ENCODE peak calls at places on chromosomes 12 and 14, in six cellular contexts. N is A549, S is sigmoid colon, C is transverse colon, T is K562, J is tibial nerve. H is an unnamed sample. For H3K4me1, the result is how much of the 10 kb centered on the place peaks cover.

GRCh38 chr14:64942531-64943111 is at the start of gene GPX2:
- DNase-seq in N (peak), T (no peak), J (no peak), C (peak), S (no peak), H (peak)

GRCh38 chr14:20262642-20263128 is 23.6 kb downstream of the OR11H4 start:
- DNase-seq in J (no peak), N (no peak), S (no peak), T (peak), C (no peak), H (no peak)

GRCh38 chr12:11727133-11727664 is 77.7 kb downstream of the ETV6 start:
- DNase-seq in N (no peak), S (no peak), T (no peak), C (no peak), J (no peak), H (no peak)

GRCh38 chr12:50132505-50133135 is 20.6 kb downstream of the COX14 start:
- DNase-seq in J (no peak), N (no peak), S (no peak), C (no peak), T (no peak), H (no peak)

GRCh38 chr14:100214768-100215079 is 24.2 kb upstream of the YY1 start:
- DNase-seq in T (no peak), S (no peak), C (no peak), N (no peak), J (no peak), H (no peak)

GRCh38 chr12:106131671-106132070 is 7.1 kb downstream of the NUAK1 start:
- DNase-seq in T (no peak), N (no peak), J (no peak), S (peak), C (no peak), H (no peak)

GRCh38 chr12:127450822-127451221 is 816.1 kb upstream of the TMEM132C start:
- DNase-seq in N (no peak), S (no peak), C (no peak), J (no peak), T (no peak), H (no peak)

GRCh38 chr14:104971447-104972240 is 6.5 kb downstream of the AHNAK2 start:
- DNase-seq in S (no peak), J (no peak), T (no peak), C (no peak), N (no peak), H (no peak)

GRCh38 chr12:38653650-38654049 is 251.7 kb downstream of the CPNE8 start:
- DNase-seq in T (no peak), C (no peak), N (no peak), S (no peak), J (no peak), H (no peak)

GRCh38 chr12:54932691-54933090 is 51.9 kb downstream of the TESPA1 start:
- DNase-seq in S (no peak), J (peak), C (no peak), N (no peak), T (peak), H (no peak)

GRCh38 chr12:29782285-29782820 is 1.4 kb downstream of the TMTC1 start:
- DNase-seq in S (no peak), C (no peak), J (no peak), T (no peak), N (no peak), H (no peak)

GRCh38 chr12:118979763-118980406 is 1.5 kb upstream of the SRRM4 start:
- DNase-seq in N (peak), T (peak), C (peak), J (no peak), S (no peak), H (peak)

GRCh38 chr12:112303004-112303403 is 79.2 kb downstream of the HECTD4 start:
- DNase-seq in S (no peak), J (no peak), T (no peak), N (peak), C (no peak), H (no peak)

GRCh38 chr14:51328089-51328941 is 88.3 kb downstream of the TMX1 start:
- DNase-seq in T (no peak), S (no peak), N (no peak), J (no peak), C (no peak), H (no peak)

GRCh38 chr12:58981961-58982360 is 61.7 kb upstream of the LRIG3 start:
- DNase-seq in C (no peak), S (no peak), T (no peak), J (no peak), N (no peak), H (no peak)

GRCh38 chr14:75757644-75758402 is 96.8 kb downstream of the TTLL5 start:
- DNase-seq in N (no peak), T (no peak), S (no peak), C (no peak), J (no peak), H (no peak)

GRCh38 chr14:95265106-95266094 is 54.3 kb downstream of the CLMN start:
- DNase-seq in S (no peak), N (peak), T (no peak), J (no peak), C (peak), H (peak)

DNA sequence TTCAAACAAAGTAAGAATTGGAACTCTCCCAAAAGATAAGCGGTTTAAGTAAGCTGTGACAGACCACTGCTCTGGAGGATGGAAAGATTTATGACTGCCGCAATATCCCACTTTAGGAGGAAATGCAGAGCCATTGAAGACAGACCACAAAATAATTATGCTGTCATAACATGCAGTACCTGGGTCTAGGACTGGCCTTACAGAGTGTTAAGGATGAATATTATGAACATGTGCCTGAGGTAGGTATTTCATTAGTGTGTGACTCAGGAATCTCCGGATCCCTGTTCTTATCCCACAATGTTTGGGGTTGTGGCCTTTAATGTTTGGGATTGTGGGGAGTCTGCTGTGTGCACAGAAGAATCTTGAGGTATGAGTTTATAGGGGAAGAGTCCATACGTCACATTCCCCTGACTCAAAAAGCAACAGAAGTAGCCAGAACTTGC is 114.9 kb downstream of the SAMD4A start:
- DNase-seq in N (no peak), S (no peak), C (no peak), T (peak), J (no peak), H (no peak)
- TF ChIP-seq EP300 in N (no peak), S (no peak), C (no peak), T (peak), J (no peak), H (no peak)

GRCh38 chr14:77011226-77011762 is 17.2 kb downstream of the IRF2BPL start:
- DNase-seq in N (no peak), J (no peak), C (peak), T (no peak), S (no peak), H (peak)
- H3K4me1 ChIP-seq in N (under half), J (under half), C (under half), T (under half), S (under half), H (half or more)

DNA sequence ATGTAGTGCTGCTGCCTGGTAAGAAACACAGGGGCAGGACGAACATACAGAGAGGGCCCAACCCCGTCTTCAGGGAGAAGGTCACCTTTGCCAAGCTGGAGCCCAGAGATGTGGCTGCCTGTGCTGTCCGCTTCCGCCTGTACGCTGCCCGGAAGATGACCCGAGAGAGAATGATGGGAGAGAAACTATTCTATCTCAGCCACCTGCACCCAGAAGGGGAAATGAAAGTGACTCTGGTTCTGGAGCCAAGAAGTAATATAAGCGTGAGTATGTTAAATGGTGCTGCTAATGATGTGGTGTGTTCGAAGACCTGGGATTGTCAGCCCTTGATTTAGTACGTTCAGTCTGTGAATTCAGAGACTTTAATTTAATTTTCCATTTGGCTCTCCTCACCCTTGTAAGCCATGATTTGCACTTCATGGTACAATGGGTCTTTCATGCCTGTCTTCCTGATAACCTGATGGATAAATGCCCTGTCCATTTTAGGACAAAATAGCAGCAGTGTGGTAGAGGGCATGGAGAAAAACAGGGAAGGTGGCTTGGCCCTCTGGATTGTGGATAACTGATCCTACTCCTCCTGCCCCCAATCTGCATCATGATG is 318.9 kb downstream of the SNAPC1 start:
- DNase-seq in C (peak), N (no peak), S (no peak), J (no peak), T (no peak), H (no peak)
- TF ChIP-seq EP300 in C (no peak), N (no peak), S (no peak), J (no peak), T (no peak), H (no peak)

GRCh38 chr14:103538291-103539055 is 9.5 kb downstream of the TRMT61A start:
- DNase-seq in C (no peak), S (peak), T (no peak), N (no peak), J (no peak), H (peak)
- H3K4me1 ChIP-seq in C (half or more), S (half or more), T (half or more), N (under half), J (half or more), H (half or more)

DNA sequence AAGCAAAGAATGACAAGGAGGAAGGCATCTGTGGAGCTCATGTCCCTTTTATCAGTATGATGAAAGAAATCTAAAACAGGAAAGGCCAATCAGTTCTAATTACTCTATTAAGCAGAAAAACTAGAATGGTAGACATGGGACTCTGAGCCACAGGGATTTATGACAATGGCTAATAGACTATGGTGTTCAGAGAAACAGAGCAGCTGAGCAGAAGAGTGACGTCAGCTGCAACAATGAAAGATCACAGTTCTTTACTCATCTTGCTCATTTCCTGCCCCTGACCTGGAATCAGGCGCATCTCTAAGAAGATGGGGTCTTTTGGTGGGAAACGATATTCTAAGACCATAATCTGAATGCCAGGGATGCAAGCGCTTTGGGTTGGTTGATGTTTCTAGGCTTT is 138.7 kb upstream of the DHRS4 start:
- DNase-seq in C (no peak), J (no peak), N (no peak), S (no peak), T (no peak), H (no peak)
- TF ChIP-seq EP300 in C (no peak), J (no peak), N (no peak), S (no peak), T (no peak), H (no peak)

GRCh38 chr14:59252772-59253500 is 64.5 kb downstream of the DAAM1 start:
- DNase-seq in J (no peak), C (no peak), T (no peak), S (no peak), N (no peak), H (no peak)
- H3K4me1 ChIP-seq in J (under half), C (under half), T (under half), S (half or more), N (under half), H (under half)

GRCh38 chr12:116996648-116997047 is 85.9 kb downstream of the FBXW8 start:
- DNase-seq in J (no peak), T (no peak), S (no peak), N (no peak), C (no peak), H (no peak)

GRCh38 chr12:116999066-116999465 is 88.3 kb downstream of the FBXW8 start:
- DNase-seq in J (no peak), C (no peak), T (no peak), S (no peak), N (no peak), H (no peak)

GRCh38 chr12:116990971-116991966 is 80.5 kb downstream of the FBXW8 start:
- DNase-seq in J (no peak), S (no peak), T (no peak), N (no peak), C (no peak), H (no peak)

GRCh38 chr12:117000316-117000715 is 89.6 kb downstream of the FBXW8 start:
- DNase-seq in S (no peak), T (no peak), C (no peak), J (no peak), N (no peak), H (no peak)

DNA sequence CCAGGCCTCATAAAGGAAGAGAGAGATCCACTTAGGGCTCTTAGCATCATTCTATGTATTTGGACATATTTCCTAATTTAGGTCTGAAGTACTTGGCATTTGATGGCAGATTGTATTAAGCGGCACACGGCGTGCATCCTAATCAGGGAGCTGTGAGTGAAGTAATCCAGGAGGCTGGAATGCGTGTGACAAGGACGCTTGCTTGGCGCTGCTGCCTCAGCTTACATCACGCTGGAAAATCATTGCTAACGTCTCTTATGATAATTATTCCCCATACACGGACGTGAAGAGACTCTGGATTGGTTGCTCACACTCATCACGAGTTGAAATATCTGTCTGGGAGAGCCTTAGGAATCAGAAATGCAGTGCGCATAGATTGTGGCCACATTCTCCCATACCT is 85.3 kb downstream of the FBXW8 start:
- DNase-seq in J (no peak), S (no peak), C (no peak), N (no peak), T (no peak), H (no peak)
- TF ChIP-seq EP300 in J (no peak), S (no peak), C (no peak), N (no peak), T (no peak), H (no peak)